ENCODE peak calls at places on chromosomes 2 and 18, in ten cellular contexts. Y is IMR-90; N is WERI-Rb-1; X is amygdala; M is GM13977; J is glutamatergic neuron; T is stimulated activated CD8-positive, alpha-beta memory T cell treated with anti-CD3 and anti-CD28 coated beads, Interleukin-2, amount 100 ng/mL, for 48 hours; I is heart right ventricle; Z is COR-L47; Q is activated CD8-positive, alpha-beta T cell treated with anti-CD3 and anti-CD28 coated beads, Interleukin-2, amount 10 ng/mL, durations not matched to agents 7 days and 5 days. R is an unnamed sample.

GRCh38 chr2:79972661-79973060 is 331.9 kb downstream of the LRRTM1 start:
- DNase-seq in Y (no peak), N (no peak), X (no peak), M (no peak), J (no peak), T (no peak), I (no peak), Z (no peak), Q (no peak), R (no peak)

GRCh38 chr18:5452943-5453342 is 90.9 kb downstream of the EPB41L3 start:
- DNase-seq in Y (peak), N (no peak), X (no peak), M (no peak), J (no peak), T (no peak), I (no peak), Z (no peak), Q (no peak), R (no peak)

GRCh38 chr18:50707841-50708240 is 112.0 kb downstream of the MRO start:
- DNase-seq in Y (peak), N (no peak), X (no peak), M (no peak), J (no peak), T (no peak), I (no peak), Z (peak), Q (no peak), R (no peak)

GRCh38 chr2:157229572-157229971 is 27.9 kb upstream of the GALNT5 start:
- DNase-seq in Y (peak), N (no peak), X (no peak), M (no peak), J (no peak), T (no peak), I (no peak), Z (no peak), Q (no peak), R (no peak)

GRCh38 chr2:123771928-123772632 is 253.0 kb upstream of the CNTNAP5 start:
- DNase-seq in Y (no peak), N (no peak), X (no peak), M (no peak), J (no peak), T (no peak), I (no peak), Z (no peak), Q (no peak), R (no peak)

GRCh38 chr2:205822578-205822977 is 140.3 kb downstream of the NRP2 start:
- DNase-seq in Y (peak), N (no peak), X (no peak), M (no peak), J (no peak), T (no peak), I (no peak), Z (no peak), Q (no peak), R (no peak)

GRCh38 chr2:74334931-74335333 is 8.3 kb downstream of the SLC4A5 start:
- DNase-seq in Y (peak), N (peak), X (peak), M (peak), J (peak), T (peak), I (peak), Z (peak), Q (peak), R (peak)

GRCh38 chr2:146324954-146325353 is 1519.9 kb upstream of the ACVR2A start:
- DNase-seq in Y (peak), N (no peak), X (no peak), M (no peak), J (no peak), T (no peak), I (no peak), Z (no peak), Q (no peak), R (no peak)